ENCODE peak calls at places on chromosomes 16 and 17, in seven cellular contexts. Q, D, V, G, Z, Y and P are unnamed samples.

GRCh38 chr16:11651796-11652195 is 16.5 kb upstream of the SNN start:
- DNase-seq in Q (no peak), Y (no peak), V (no peak), G (no peak), D (no peak), Z (no peak), P (no peak)

GRCh38 chr16:54048994-54049929 is 237.3 kb downstream of the IRX3 start:
- DNase-seq in Z (no peak), G (peak; percentile 56), Y (no peak), Q (no peak), V (peak; percentile 80), D (no peak), P (peak; percentile 63)

GRCh38 chr16:56353054-56353921 is 72.1 kb downstream of the AMFR start:
- DNase-seq in V (peak; percentile 19), G (no peak), Q (no peak), Z (no peak), D (no peak), Y (peak; percentile 51), P (no peak)

GRCh38 chr16:27649021-27649420 is 99.1 kb downstream of the KATNIP start:
- DNase-seq in Y (peak; percentile 80), D (no peak), V (no peak), Q (no peak), Z (no peak), G (no peak), P (no peak)

GRCh38 chr16:50299508-50300105 is 33.3 kb downstream of the ADCY7 start:
- DNase-seq in D (no peak), Y (no peak), Z (no peak), G (peak; percentile 41), Q (no peak), V (no peak), P (no peak)

GRCh38 chr16:74625500-74626350 is 18.8 kb upstream of the GLG1 start:
- DNase-seq in Y (no peak), D (no peak), Z (no peak), G (no peak), Q (no peak), V (no peak), P (no peak)

GRCh38 chr16:50635505-50636392 is 45.4 kb downstream of the SNX20 start:
- DNase-seq in D (no peak), Z (no peak), Q (no peak), V (peak; percentile 54), Y (no peak), G (no peak), P (peak; percentile 63)

GRCh38 chr16:22216191-22216831 is 10.2 kb downstream of the EEF2K start:
- DNase-seq in Y (no peak), D (peak; percentile 68), Z (peak; percentile 65), G (no peak), Q (no peak), V (no peak), P (no peak)

GRCh38 chr16:3138342-3138741 is 3.5 kb downstream of the ZNF213 start:
- DNase-seq in Q (no peak), Z (no peak), Y (no peak), D (no peak), V (no peak), G (no peak), P (no peak)

GRCh38 chr16:70250748-70251650 is 741 bp downstream of the EXOSC6 start:
- DNase-seq in D (peak; percentile 35), Z (peak; percentile 53), Q (peak; percentile 45), G (peak; percentile 71), Y (peak; percentile 62), V (peak; percentile 51), P (peak; percentile 61)

GRCh38 chr17:82497483-82498405 is 21.8 kb upstream of the FOXK2 start:
- DNase-seq in G (peak; percentile 68), Z (peak; percentile 74), Q (peak; percentile 40), V (no peak), Y (peak; percentile 96), D (peak; percentile 82), P (peak; percentile 43)

GRCh38 chr16:979106-979505 is 2.5 kb upstream of the SOX8 start:
- DNase-seq in Y (no peak), Z (no peak), D (no peak), G (no peak), V (no peak), Q (no peak), P (no peak)

GRCh38 chr17:79515110-79515509 is 95.7 kb downstream of the RBFOX3 start:
- DNase-seq in V (no peak), Y (no peak), Z (no peak), G (no peak), Q (no peak), D (no peak), P (no peak)

GRCh38 chr17:37708616-37709212 is 36.1 kb downstream of the HNF1B start:
- DNase-seq in V (no peak), Z (peak; percentile 19), G (no peak), Y (no peak), D (peak; percentile 53), Q (no peak), P (peak; percentile 54)

GRCh38 chr17:28997811-28998210 is 8.0 kb downstream of the SEZ6 start:
- DNase-seq in V (no peak), G (no peak), D (no peak), Y (no peak), Z (no peak), Q (no peak), P (no peak)

GRCh38 chr17:38732376-38733314 is 2.5 kb downstream of the CISD3 start:
- DNase-seq in Q (no peak), D (no peak), Y (no peak), Z (no peak), G (no peak), V (no peak), P (no peak)

GRCh38 chr17:45227101-45227591 is 5.5 kb downstream of the FMNL1 start:
- DNase-seq in Q (no peak), Z (no peak), D (no peak), V (no peak), G (no peak), Y (no peak), P (no peak)

GRCh38 chr17:48565024-48565558 is 13.1 kb downstream of the HOXB4 start:
- DNase-seq in Y (no peak), V (no peak), G (no peak), Z (peak; percentile 53), Q (no peak), D (no peak), P (no peak)

GRCh38 chr16:2191446-2191706 is 5.0 kb downstream of the CASKIN1 start:
- DNase-seq in D (no peak), G (no peak), Z (no peak), V (no peak), Y (no peak), Q (no peak), P (no peak)

GRCh38 chr17:68378202-68379149 is 78.8 kb downstream of the WIPI1 start:
- DNase-seq in Q (no peak), G (peak; percentile 60), Z (peak; percentile 100), D (peak; percentile 94), V (peak; percentile 66), Y (peak; percentile 92), P (peak; percentile 94)
- H3K23ac ChIP-seq in Q (peak overlapping the region; percentile 5), G (no peak overlapping the region), Z (no peak overlapping the region), D (peak overlapping the region; percentile 80), V (no peak overlapping the region), Y (peak overlapping the region; percentile 40), P (no peak overlapping the region)

DNA sequence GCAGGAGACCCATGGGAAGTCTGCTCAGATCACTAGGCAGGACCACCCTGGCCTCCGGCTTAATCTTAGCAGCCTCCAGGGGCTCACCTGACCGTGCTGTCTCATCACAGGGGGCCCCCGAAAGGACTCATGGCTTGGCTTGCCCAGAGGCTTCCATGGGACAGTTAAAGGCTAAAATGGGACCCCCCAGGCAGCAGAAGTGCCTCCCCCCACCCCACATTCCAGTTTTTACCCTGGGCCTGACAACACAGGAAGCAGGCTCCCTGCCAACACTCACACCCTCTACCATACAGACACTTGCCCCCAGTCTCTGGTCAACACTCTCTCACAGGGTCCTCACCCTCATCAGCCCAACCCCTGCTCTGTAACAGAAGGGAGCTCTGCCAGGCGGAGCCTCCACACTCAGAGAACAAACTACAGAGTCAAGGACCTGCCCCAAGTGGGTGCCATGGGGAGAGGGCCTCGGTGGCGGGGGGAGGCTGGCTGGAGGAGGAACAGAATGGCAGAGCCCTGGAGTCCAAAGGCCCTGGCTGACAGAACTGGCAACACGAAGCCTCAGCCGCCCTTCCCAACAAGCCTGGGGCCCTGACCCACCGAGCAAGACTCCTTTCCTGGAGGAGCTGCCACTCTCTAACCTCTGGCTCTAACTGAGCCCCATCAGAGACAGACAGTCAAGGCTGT is 486 bp downstream of the ITGAE start:
- DNase-seq in Y (no peak), G (no peak), Q (no peak), V (no peak), D (no peak), Z (no peak), P (no peak)
- H3K23ac ChIP-seq in Y (no peak overlapping the region), G (no peak overlapping the region), Q (no peak overlapping the region), V (no peak overlapping the region), D (peak overlapping the region; percentile 19), Z (no peak overlapping the region), P (no peak overlapping the region)

GRCh38 chr17:62096401-62096670 is 31.3 kb upstream of the MED13 start:
- DNase-seq in Z (no peak), Q (no peak), V (no peak), G (no peak), D (no peak), Y (no peak), P (no peak)

GRCh38 chr17:62092784-62093183 is 27.7 kb upstream of the MED13 start:
- DNase-seq in V (no peak), G (no peak), Z (no peak), Q (no peak), Y (peak; percentile 29), D (no peak), P (no peak)

GRCh38 chr17:62091804-62092203 is 26.7 kb upstream of the MED13 start:
- DNase-seq in V (no peak), D (no peak), Y (no peak), Q (no peak), G (no peak), Z (no peak), P (no peak)

GRCh38 chr17:62093188-62094155 is 28.4 kb upstream of the MED13 start:
- DNase-seq in Q (no peak), Y (peak; percentile 64), D (peak; percentile 95), V (no peak), Z (peak; percentile 71), G (no peak), P (no peak)

GRCh38 chr17:62094175-62094574 is 29.1 kb upstream of the MED13 start:
- DNase-seq in Y (no peak), Q (no peak), D (peak; percentile 8), Z (peak; percentile 8), G (no peak), V (no peak), P (no peak)
- H3K23ac ChIP-seq in Y (no peak overlapping the region), Q (no peak overlapping the region), D (no peak overlapping the region), Z (no peak overlapping the region), G (no peak overlapping the region), V (no peak overlapping the region), P (no peak overlapping the region)

DNA sequence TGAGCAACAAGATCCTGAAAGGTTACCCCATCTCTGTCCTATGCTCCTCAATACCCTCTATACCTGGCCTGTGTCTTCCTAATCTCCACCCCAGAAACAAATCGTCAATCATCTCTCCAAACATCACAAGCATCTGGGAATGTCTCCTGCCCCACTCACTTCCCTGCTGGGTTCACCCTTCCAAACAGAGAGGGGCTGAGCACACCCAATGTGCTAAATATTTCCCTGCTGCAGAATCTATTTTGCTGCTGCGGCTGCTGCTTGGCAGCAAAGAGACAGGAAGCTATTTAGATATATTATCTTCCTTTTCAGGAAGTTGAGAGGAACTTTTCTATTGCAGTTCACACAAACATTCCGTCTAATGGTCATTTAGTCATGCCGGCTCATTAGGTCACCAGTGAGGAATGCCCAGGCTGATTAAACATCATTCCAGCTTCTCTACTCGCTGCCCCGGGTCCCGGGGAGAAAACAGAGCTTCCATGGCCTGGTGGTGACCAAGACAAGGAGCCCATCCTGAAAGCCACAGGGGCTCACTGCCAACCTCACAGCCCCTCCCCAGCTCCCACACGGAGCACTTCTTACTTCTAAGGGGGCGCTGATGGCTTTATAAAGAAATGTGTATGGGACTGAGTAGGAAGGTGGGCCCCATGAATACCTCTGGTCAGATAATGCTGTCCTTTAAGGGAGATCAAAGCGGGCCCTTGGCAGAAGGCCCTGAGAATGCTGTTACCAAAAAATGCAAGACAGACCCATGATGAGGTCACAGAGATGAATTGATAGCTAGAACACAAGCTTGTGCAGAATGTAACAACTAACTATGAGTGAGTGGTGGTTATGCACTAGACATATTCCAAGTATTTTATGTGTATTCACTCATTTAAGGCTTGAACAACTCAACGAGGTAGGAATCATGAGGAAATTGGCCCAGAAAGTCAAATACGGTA is 218.3 kb downstream of the SOX9 start:
- DNase-seq in G (no peak), Q (no peak), D (peak; percentile 97), Z (peak; percentile 95), V (no peak), Y (peak; percentile 91), P (peak; percentile 97)
- H3K23ac ChIP-seq in G (no peak overlapping the region), Q (no peak overlapping the region), D (peak overlapping the region; percentile 83), Z (no peak overlapping the region), V (no peak overlapping the region), Y (no peak overlapping the region), P (no peak overlapping the region)